ENCODE peak calls at places on chromosomes 12 and 14, in five cellular contexts. One of them, this sample, is unnamed. For H3K27me3, the result is how much of the 10 kb centered on the place peaks cover.

GRCh38 chr14:97641827-97642226 is 844.6 kb downstream of the VRK1 start:
- DNase-seq in CD8-positive, alpha-beta memory T cell: no peak
- DNase-seq in HCT116: no peak
- DNase-seq in tibial nerve: peak
- DNase-seq in kidney epithelial cell: no peak
- DNase-seq in this sample: no peak

GRCh38 chr12:54584128-54584527 is 4.3 kb downstream of the PPP1R1A start:
- DNase-seq in kidney epithelial cell: no peak
- DNase-seq in CD8-positive, alpha-beta memory T cell: no peak
- DNase-seq in HCT116: no peak
- DNase-seq in tibial nerve: no peak
- DNase-seq in this sample: no peak

GRCh38 chr12:16573652-16574077 is 32.3 kb downstream of the LMO3 start:
- DNase-seq in HCT116: no peak
- DNase-seq in kidney epithelial cell: no peak
- DNase-seq in tibial nerve: peak
- DNase-seq in CD8-positive, alpha-beta memory T cell: no peak
- DNase-seq in this sample: no peak

GRCh38 chr12:3216726-3217682 is 139.8 kb downstream of the TSPAN9 start:
- DNase-seq in CD8-positive, alpha-beta memory T cell: no peak
- DNase-seq in tibial nerve: no peak
- DNase-seq in HCT116: peak
- DNase-seq in kidney epithelial cell: peak
- DNase-seq in this sample: no peak

GRCh38 chr12:72289633-72290032 is 17.5 kb downstream of the TRHDE start:
- DNase-seq in HCT116: no peak
- DNase-seq in tibial nerve: no peak
- DNase-seq in CD8-positive, alpha-beta memory T cell: no peak
- DNase-seq in kidney epithelial cell: no peak
- DNase-seq in this sample: no peak

GRCh38 chr14:95437715-95438114 is 78.7 kb downstream of the SYNE3 start:
- DNase-seq in HCT116: no peak
- DNase-seq in CD8-positive, alpha-beta memory T cell: no peak
- DNase-seq in kidney epithelial cell: no peak
- DNase-seq in tibial nerve: no peak
- DNase-seq in this sample: no peak

GRCh38 chr12:114662512-114663177 is 21.3 kb downstream of the TBX3 start:
- DNase-seq in tibial nerve: peak
- DNase-seq in HCT116: peak
- DNase-seq in CD8-positive, alpha-beta memory T cell: peak
- DNase-seq in kidney epithelial cell: peak
- DNase-seq in this sample: no peak

GRCh38 chr12:823043-823698 is 70.8 kb downstream of the WNK1 start:
- DNase-seq in kidney epithelial cell: no peak
- DNase-seq in CD8-positive, alpha-beta memory T cell: no peak
- DNase-seq in HCT116: no peak
- DNase-seq in tibial nerve: no peak
- DNase-seq in this sample: no peak

GRCh38 chr14:33932526-33933292 is 18.2 kb downstream of the EGLN3 start:
- DNase-seq in kidney epithelial cell: no peak
- DNase-seq in CD8-positive, alpha-beta memory T cell: no peak
- DNase-seq in HCT116: no peak
- DNase-seq in tibial nerve: no peak
- DNase-seq in this sample: no peak

GRCh38 chr12:108316153-108316892 is 22.8 kb downstream of the CMKLR1 start:
- DNase-seq in kidney epithelial cell: no peak
- DNase-seq in CD8-positive, alpha-beta memory T cell: no peak
- DNase-seq in HCT116: no peak
- DNase-seq in tibial nerve: no peak
- DNase-seq in this sample: no peak

GRCh38 chr14:74595006-74595735 is 16.9 kb downstream of the LTBP2 start:
- DNase-seq in tibial nerve: no peak
- DNase-seq in CD8-positive, alpha-beta memory T cell: no peak
- DNase-seq in HCT116: no peak
- DNase-seq in kidney epithelial cell: no peak
- DNase-seq in this sample: no peak

GRCh38 chr12:54009171-54010052 is 627 bp downstream of the HOXC8 start:
- DNase-seq in HCT116: no peak
- DNase-seq in kidney epithelial cell: no peak
- DNase-seq in CD8-positive, alpha-beta memory T cell: no peak
- DNase-seq in tibial nerve: no peak
- DNase-seq in this sample: no peak

GRCh38 chr14:33836203-33836894 is 114.5 kb downstream of the EGLN3 start:
- DNase-seq in CD8-positive, alpha-beta memory T cell: no peak
- DNase-seq in HCT116: no peak
- DNase-seq in tibial nerve: no peak
- DNase-seq in kidney epithelial cell: no peak
- DNase-seq in this sample: no peak

GRCh38 chr12:120015313-120015712 is 26.3 kb downstream of the BICDL1 start:
- DNase-seq in HCT116: no peak
- DNase-seq in kidney epithelial cell: no peak
- DNase-seq in CD8-positive, alpha-beta memory T cell: peak
- DNase-seq in tibial nerve: no peak
- DNase-seq in this sample: no peak

GRCh38 chr14:24139272-24139934 is 2.0 kb downstream of the EMC9 start:
- DNase-seq in kidney epithelial cell: no peak
- DNase-seq in CD8-positive, alpha-beta memory T cell: no peak
- DNase-seq in HCT116: no peak
- DNase-seq in tibial nerve: no peak
- DNase-seq in this sample: no peak

GRCh38 chr12:132071001-132071810 is 72.9 kb downstream of the DDX51 start:
- DNase-seq in HCT116: no peak
- DNase-seq in kidney epithelial cell: no peak
- DNase-seq in tibial nerve: no peak
- DNase-seq in CD8-positive, alpha-beta memory T cell: no peak
- DNase-seq in this sample: no peak

GRCh38 chr14:60183724-60184596 is 18.8 kb upstream of the DHRS7 start:
- DNase-seq in HCT116: peak
- DNase-seq in kidney epithelial cell: peak
- DNase-seq in CD8-positive, alpha-beta memory T cell: peak
- DNase-seq in tibial nerve: peak
- DNase-seq in this sample: peak

GRCh38 chr12:15631007-15631715 is 158.0 kb downstream of the EPS8 start:
- DNase-seq in tibial nerve: no peak
- DNase-seq in kidney epithelial cell: no peak
- DNase-seq in CD8-positive, alpha-beta memory T cell: no peak
- DNase-seq in HCT116: no peak
- DNase-seq in this sample: no peak

GRCh38 chr12:109871678-109872314 is 8.5 kb downstream of the GLTP start:
- DNase-seq in tibial nerve: no peak
- DNase-seq in kidney epithelial cell: no peak
- DNase-seq in CD8-positive, alpha-beta memory T cell: no peak
- DNase-seq in HCT116: no peak
- DNase-seq in this sample: no peak

GRCh38 chr14:51846631-51847488 is 13.6 kb upstream of the GNG2 start:
- DNase-seq in kidney epithelial cell: peak
- DNase-seq in HCT116: no peak
- DNase-seq in CD8-positive, alpha-beta memory T cell: peak
- DNase-seq in tibial nerve: peak
- DNase-seq in this sample: no peak

GRCh38 chr12:57738661-57739237 is at the start of gene AGAP2:
- DNase-seq in kidney epithelial cell: no peak
- DNase-seq in HCT116: no peak
- DNase-seq in tibial nerve: no peak
- DNase-seq in CD8-positive, alpha-beta memory T cell: no peak
- DNase-seq in this sample: no peak
- H3K27me3 ChIP-seq in kidney epithelial cell: half or more
- H3K27me3 ChIP-seq in HCT116: under half
- H3K27me3 ChIP-seq in tibial nerve: half or more
- H3K27me3 ChIP-seq in CD8-positive, alpha-beta memory T cell: under half
- H3K27me3 ChIP-seq in this sample: half or more

DNA sequence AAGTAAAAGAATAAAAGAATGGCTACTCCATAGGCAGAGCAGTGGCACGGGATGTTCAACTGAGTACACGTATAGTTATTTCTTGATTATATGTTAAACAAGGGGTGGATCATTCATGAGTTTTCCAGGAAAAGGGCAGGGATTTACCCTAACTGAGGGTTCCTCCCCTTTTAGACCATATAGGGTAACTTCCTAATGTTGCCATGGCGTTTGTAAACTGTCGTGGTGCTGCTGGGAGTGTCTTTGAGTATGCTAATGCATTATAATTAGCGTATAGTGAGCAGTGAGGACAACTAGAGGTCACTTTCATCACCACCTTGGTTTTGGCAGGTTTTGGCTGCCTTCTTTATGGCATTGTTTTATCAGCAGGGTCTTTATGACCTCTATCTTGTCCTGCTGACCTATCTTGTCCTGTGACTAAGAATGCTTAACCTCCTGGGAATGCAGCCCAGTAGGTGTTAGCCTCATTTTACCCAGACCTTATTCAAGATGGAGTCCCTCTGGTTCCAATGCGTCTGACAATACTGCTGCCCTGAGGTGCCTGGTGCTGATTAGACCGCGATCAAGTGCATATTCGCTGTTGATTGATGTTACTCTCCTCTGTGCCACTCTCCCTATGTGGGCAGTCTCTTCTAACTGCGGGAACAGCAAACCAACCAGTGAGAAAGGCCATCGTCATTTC is 67.6 kb upstream of the AMN1 start:
- DNase-seq in CD8-positive, alpha-beta memory T cell: no peak
- DNase-seq in kidney epithelial cell: no peak
- DNase-seq in HCT116: no peak
- DNase-seq in tibial nerve: no peak
- DNase-seq in this sample: no peak
- H3K27me3 ChIP-seq in CD8-positive, alpha-beta memory T cell: under half
- H3K27me3 ChIP-seq in kidney epithelial cell: under half
- H3K27me3 ChIP-seq in HCT116: under half
- H3K27me3 ChIP-seq in tibial nerve: under half
- H3K27me3 ChIP-seq in this sample: under half

DNA sequence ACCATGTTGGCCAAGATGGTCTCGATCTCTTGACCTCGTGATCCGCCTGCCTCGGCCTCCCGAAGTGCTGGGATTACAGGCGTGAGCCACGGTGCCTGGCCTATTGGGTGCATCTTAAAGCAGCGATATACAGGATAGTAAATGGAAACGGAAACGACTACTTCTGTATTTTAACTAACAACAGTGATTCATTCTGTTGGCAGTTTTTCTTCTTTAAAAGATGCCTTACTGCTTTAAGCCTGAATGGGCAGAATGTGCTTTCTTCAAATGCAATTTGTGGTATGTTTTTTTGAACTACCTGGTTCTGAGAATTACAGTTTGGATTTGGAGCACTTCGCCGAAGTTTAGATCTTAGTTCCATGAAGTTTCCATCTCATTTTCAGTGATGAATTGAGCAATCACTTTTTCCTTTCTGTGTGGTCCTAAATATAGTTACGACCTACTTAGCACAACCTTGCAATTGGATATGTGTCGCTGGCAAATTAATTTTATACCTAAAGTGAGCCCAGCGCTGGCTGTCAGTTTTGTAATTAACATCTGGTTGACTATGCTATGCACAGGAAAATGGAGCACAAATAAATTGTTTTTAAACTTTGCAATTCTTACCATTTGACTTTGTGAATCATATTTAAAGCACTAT is 53.6 kb upstream of the EIF5 start:
- DNase-seq in CD8-positive, alpha-beta memory T cell: no peak
- DNase-seq in kidney epithelial cell: no peak
- DNase-seq in HCT116: no peak
- DNase-seq in tibial nerve: no peak
- DNase-seq in this sample: no peak
- H3K27me3 ChIP-seq in CD8-positive, alpha-beta memory T cell: under half
- H3K27me3 ChIP-seq in kidney epithelial cell: under half
- H3K27me3 ChIP-seq in HCT116: under half
- H3K27me3 ChIP-seq in tibial nerve: half or more
- H3K27me3 ChIP-seq in this sample: under half

DNA sequence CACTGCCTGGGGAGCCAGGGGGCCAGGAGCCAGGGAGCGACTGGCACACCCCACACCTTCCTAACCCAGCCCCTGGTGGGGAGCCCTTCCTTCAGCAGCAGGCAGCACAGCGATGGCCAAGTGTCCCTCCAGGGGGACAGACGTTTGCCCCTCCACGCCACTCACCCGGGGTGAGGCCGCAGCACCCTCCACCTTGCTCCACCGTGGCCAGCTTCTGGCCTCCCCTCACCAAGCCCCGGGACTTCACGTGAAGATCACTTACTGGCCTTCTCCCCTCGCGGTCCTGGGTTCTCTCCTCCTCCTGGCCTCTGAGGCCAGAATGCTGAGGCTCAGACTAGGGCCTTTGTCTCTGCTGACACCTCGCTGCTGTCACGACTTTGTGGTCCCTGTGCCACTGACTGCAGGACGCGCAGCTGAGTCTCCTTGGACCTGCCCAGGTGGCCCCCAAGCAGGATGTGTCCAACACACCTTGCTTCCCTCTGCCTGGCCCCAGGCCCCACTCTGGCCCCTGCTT is 3.5 kb upstream of the ASPG start:
- DNase-seq in CD8-positive, alpha-beta memory T cell: no peak
- DNase-seq in tibial nerve: no peak
- DNase-seq in kidney epithelial cell: no peak
- DNase-seq in HCT116: no peak
- DNase-seq in this sample: no peak
- H3K27me3 ChIP-seq in CD8-positive, alpha-beta memory T cell: under half
- H3K27me3 ChIP-seq in tibial nerve: under half
- H3K27me3 ChIP-seq in kidney epithelial cell: under half
- H3K27me3 ChIP-seq in HCT116: under half
- H3K27me3 ChIP-seq in this sample: under half

GRCh38 chr14:69191340-69192111 is at the start of gene EXD2:
- DNase-seq in kidney epithelial cell: peak
- DNase-seq in CD8-positive, alpha-beta memory T cell: peak
- DNase-seq in HCT116: peak
- DNase-seq in tibial nerve: peak
- DNase-seq in this sample: peak

DNA sequence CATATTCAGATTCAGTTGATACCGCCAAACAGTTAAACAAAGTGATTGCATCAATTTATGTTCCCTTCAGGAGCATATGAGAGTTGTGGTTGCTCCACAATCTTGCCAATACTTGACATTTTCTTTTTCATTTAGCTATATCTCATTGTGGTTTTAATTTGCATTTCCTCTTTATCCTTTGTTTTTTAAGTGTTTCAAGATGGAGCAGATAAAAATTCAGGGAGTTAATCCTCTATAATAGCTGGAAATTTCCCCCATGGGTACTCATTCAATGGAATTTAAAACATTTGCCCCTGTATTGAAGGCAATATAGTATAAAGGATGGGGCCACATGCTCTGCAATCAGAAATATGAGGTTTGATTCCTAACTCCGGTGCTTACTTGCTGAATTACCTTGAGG is 1.1 kb upstream of the EXD2 start:
- DNase-seq in CD8-positive, alpha-beta memory T cell: no peak
- DNase-seq in kidney epithelial cell: no peak
- DNase-seq in HCT116: no peak
- DNase-seq in tibial nerve: no peak
- DNase-seq in this sample: no peak
- H3K27me3 ChIP-seq in CD8-positive, alpha-beta memory T cell: under half
- H3K27me3 ChIP-seq in kidney epithelial cell: under half
- H3K27me3 ChIP-seq in HCT116: under half
- H3K27me3 ChIP-seq in tibial nerve: under half
- H3K27me3 ChIP-seq in this sample: under half

GRCh38 chr12:49295087-49296001 is at the start of gene PRPH:
- DNase-seq in CD8-positive, alpha-beta memory T cell: no peak
- DNase-seq in HCT116: no peak
- DNase-seq in tibial nerve: no peak
- DNase-seq in kidney epithelial cell: no peak
- DNase-seq in this sample: no peak
- H3K27me3 ChIP-seq in CD8-positive, alpha-beta memory T cell: under half
- H3K27me3 ChIP-seq in HCT116: under half
- H3K27me3 ChIP-seq in tibial nerve: half or more
- H3K27me3 ChIP-seq in kidney epithelial cell: half or more
- H3K27me3 ChIP-seq in this sample: half or more

This sample was measured in AG04450.